ENCODE peak calls at places on chromosomes 2 and 18, in seven cellular contexts. N is tibial artery, P is HCT116, U is astrocyte, A is A549, G is HepG2, L is upper lobe of left lung. V is an unnamed sample.

GRCh38 chr18:58541789-58542425 is 87.0 kb downstream of the ALPK2 start:
- DNase-seq in G (peak; percentile 41), U (peak; percentile 100), A (peak; percentile 73), L (no peak), P (peak; percentile 88), N (no peak), V (peak; percentile 99)

GRCh38 chr2:230161180-230161579 is 58.6 kb downstream of the SP110 start:
- DNase-seq in U (no peak), G (no peak), P (no peak), A (no peak), L (no peak), N (no peak), V (peak; percentile 70)

GRCh38 chr2:56687169-56687568 is 503.4 kb downstream of the CCDC85A start:
- DNase-seq in L (no peak), P (no peak), A (no peak), G (no peak), U (peak; percentile 36), N (no peak), V (peak; percentile 12)

GRCh38 chr2:100470898-100471514 is 724 bp downstream of the NMS start:
- DNase-seq in N (no peak), A (no peak), U (no peak), L (peak; percentile 74), P (no peak), G (peak; percentile 12), V (peak; percentile 13)

GRCh38 chr2:31138037-31138962 is at the start of gene GALNT14:
- DNase-seq in G (no peak), L (peak; percentile 90), U (peak; percentile 10), A (peak; percentile 85), N (peak; percentile 27), P (no peak), V (peak; percentile 26)

GRCh38 chr2:220044383-220044782 is 417.0 kb downstream of the SLC4A3 start:
- DNase-seq in G (no peak), P (no peak), A (no peak), U (no peak), L (no peak), N (no peak), V (no peak)

GRCh38 chr2:44291281-44292248 is 16.3 kb downstream of the SLC3A1 start:
- DNase-seq in A (peak; percentile 99), G (peak; percentile 95), P (peak; percentile 48), U (peak; percentile 93), N (peak; percentile 38), L (no peak), V (peak; percentile 78)

GRCh38 chr18:76495435-76496199 is 575 bp upstream of the ZNF516 start:
- DNase-seq in G (peak; percentile 65), N (peak; percentile 49), L (peak; percentile 88), U (peak; percentile 56), A (peak; percentile 34), P (no peak), V (peak; percentile 52)

GRCh38 chr2:279956-280654 is 7.8 kb downstream of the ALKAL2 start:
- DNase-seq in N (no peak), U (no peak), L (no peak), G (no peak), A (no peak), P (no peak), V (no peak)

DNA sequence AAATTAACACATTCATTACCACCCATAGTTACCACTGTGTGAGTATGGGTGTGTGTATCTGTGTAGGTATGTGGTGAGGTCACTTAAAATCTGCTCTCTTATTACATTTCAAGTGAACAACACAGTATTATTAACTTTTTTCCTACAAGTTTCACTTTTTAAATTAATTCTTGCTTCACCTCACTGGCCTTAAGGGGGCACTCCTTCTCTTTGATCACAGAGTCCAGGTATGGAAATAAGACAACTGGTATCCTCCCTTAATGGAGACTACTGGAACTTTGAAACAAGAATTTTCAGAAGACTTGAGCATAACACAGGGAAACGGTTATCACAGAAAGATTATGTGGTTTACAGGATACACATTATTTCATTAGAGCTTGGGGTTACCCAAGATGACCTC is 255.8 kb downstream of the ASXL3 start:
- DNase-seq in L (no peak), P (no peak), U (no peak), N (no peak), A (no peak), G (no peak), V (no peak)
- TF ChIP-seq CTCF in L (no peak), P (no peak), U (no peak), N (no peak), A (no peak), G (no peak), V (peak; percentile 15)

DNA sequence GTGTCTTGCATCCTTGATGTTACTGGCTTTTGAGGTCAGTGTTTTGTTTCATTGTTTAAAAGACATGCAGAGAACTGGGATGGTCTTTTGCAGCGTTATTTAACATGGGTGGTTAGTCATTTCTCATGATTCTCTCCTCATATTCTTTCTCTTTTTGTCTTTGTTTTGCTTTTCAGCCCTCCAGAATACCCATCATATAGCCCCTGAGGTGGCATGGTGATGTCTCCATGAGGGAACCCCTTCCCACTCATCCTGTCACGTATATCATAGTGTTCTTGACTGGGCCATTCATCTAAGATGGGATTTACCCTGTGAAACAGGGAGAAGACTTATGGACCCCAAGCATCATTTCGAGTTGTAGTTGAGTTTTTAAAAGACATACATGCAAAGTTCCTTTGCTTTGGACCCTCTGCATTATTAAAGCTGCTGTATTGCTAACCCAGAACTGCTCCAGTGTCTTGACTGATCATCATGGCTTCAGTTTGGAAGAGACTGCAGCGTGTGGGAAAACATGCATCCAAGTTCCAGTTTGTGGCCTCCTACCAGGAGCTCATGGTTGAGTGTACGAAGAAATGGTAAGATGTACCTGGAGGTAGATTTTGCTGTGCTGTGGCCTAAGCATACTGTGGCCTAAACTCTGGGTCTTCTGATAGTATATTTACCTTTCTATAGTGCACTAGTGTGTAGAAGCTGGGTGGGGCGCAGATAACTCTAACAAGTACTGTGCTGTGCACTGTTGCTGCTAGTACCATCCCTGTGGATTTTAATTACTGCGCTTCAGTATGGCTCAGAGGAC is 1.4 kb downstream of the EHBP1 start:
- DNase-seq in P (no peak), A (peak; percentile 21), U (no peak), L (no peak), G (peak; percentile 51), N (no peak), V (no peak)
- H3K4me3 ChIP-seq in P (peak overlapping the region; percentile 79), A (peak overlapping the region; percentile 68), U (peak overlapping the region; percentile 94), L (peak overlapping the region; percentile 97), G (peak overlapping the region; percentile 77), N (peak overlapping the region; percentile 92), V (peak overlapping the region; percentile 83)

DNA sequence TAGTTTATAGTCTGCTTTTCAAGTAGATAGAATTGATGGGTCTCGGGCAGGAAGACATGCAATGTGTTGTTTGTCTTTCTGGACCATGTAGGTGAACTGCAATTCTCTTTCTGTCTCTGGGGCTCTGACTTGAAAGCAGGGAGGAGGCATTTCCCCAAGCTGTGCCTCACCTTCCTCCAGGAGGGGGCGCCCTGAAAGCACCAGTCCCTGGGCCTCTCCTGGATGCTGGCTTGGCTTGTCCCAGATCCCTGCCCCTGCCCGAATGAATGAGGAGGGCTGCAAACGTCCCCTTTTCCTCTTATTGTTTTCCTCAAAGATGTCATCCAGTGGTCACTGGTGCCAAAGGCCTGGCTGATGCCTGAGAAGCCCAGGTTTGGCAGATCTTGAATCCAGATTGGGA is 270.6 kb downstream of the CELF4 start:
- DNase-seq in P (no peak), U (no peak), N (no peak), L (no peak), A (peak; percentile 45), G (peak; percentile 15), V (peak; percentile 19)
- TF ChIP-seq CTCF in P (peak; percentile 88), U (peak; percentile 25), N (no peak), L (no peak), A (peak; percentile 24), G (peak; percentile 50), V (peak; percentile 45)

DNA sequence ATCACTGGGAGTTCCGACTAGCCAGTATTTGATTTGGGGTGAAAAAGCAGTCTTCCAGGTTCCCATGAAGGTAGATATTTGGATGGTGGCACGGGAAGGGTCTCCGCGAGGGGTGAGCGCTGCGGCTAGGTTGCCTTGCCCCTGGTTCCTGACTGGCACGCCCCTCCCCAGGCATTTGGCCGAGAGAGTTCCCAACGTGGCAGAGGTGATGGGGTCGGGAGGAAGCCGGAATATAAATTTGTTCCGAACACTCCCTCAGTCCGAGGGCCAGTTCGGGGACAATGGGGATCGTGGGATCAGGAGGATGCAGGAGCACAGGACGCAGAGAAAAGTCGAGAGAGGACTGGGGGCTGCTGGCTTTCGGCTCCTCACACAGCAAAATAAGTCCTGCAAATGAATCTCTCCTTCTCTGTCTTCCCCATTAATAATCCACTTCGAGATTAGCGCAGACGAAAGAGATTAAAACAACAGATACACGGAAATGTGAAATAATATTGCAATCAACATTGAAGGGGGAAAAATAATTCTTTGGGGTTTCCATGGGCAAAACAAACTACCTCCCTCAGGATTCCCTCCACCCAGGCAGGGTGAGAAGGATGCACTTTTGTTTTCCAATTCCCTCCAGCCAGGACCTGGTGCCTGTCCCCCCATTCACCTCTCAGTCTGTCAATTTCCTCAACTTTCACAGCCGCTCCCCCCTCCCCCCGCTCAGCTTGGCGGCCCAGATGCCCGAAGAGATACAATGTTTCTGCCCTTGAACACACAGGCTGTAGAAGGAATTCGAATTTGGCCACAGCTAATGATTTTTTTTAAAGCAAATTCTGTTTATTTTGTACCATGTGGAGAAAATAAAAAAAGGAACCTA is 3.1 kb upstream of the ZEB2 start:
- DNase-seq in U (no peak), N (peak; percentile 60), P (no peak), G (no peak), A (no peak), L (peak; percentile 43), V (no peak)
- H3K4me3 ChIP-seq in U (peak overlapping the region; percentile 66), N (peak overlapping the region; percentile 73), P (no peak overlapping the region), G (no peak overlapping the region), A (peak overlapping the region; percentile 56), L (peak overlapping the region; percentile 64), V (peak overlapping the region; percentile 64)